ENCODE peak calls at places on chromosomes 4 and X, in seven cellular contexts. X is T-helper 17 cell; L is activated gamma-delta T cell treated with anti-CD3 and anti-CD28 coated beads, Interleukin-2, amount 50 U/mL, for 16 hours; O is hypothalamus; E is spleen; T is CD14-positive monocyte; B is SHP77. H is an unnamed sample.

GRCh38 chr4:57231781-57232180 is 121.6 kb upstream of the IGFBP7 start:
- DNase-seq in B (no peak), E (no peak), T (no peak), X (no peak), O (no peak), L (no peak), H (no peak)

GRCh38 chrX:19593684-19594083 is 78.4 kb upstream of the MAP3K15 start:
- DNase-seq in T (no peak), O (peak), L (peak), E (no peak), B (no peak), X (no peak), H (no peak)

GRCh38 chr4:182875471-182875870 is 41.7 kb downstream of the DCTD start:
- DNase-seq in X (no peak), T (no peak), B (no peak), O (no peak), E (peak), L (no peak), H (no peak)

GRCh38 chrX:44314855-44315254 is 28.6 kb downstream of the EFHC2 start:
- DNase-seq in E (no peak), B (no peak), T (no peak), L (no peak), O (no peak), X (no peak), H (no peak)

GRCh38 chr4:137283737-137284136 is 248.6 kb downstream of the PCDH18 start:
- DNase-seq in X (no peak), B (no peak), O (no peak), E (no peak), T (no peak), L (no peak), H (peak)

GRCh38 chrX:1903380-1903935 is 288.6 kb downstream of the ASMT start:
- DNase-seq in T (no peak), L (no peak), X (no peak), O (no peak), E (no peak), B (peak), H (no peak)

GRCh38 chr4:156774422-156774821 is 197.2 kb downstream of the PDGFC start:
- DNase-seq in L (no peak), B (no peak), O (no peak), X (no peak), E (no peak), T (no peak), H (no peak)

GRCh38 chr4:122259849-122260248 is 107.7 kb downstream of the BLTP1 start:
- DNase-seq in T (no peak), O (no peak), B (no peak), X (no peak), E (no peak), L (no peak), H (no peak)

GRCh38 chr4:113955948-113956347 is 23.5 kb downstream of the ARSJ start:
- DNase-seq in E (no peak), L (no peak), O (no peak), T (no peak), X (no peak), B (no peak), H (no peak)

GRCh38 chrX:145910017-145910416 is 92.4 kb downstream of the SLITRK2 start:
- DNase-seq in B (no peak), T (no peak), O (peak), L (no peak), X (no peak), E (no peak), H (no peak)

GRCh38 chr4:139852612-139853269 is 187.1 kb downstream of the MGST2 start:
- DNase-seq in T (no peak), O (no peak), L (no peak), B (no peak), E (no peak), X (no peak), H (no peak)

GRCh38 chr4:20268028-20268427 is 16.3 kb downstream of the SLIT2 start:
- DNase-seq in B (no peak), E (no peak), X (no peak), L (no peak), T (no peak), O (no peak), H (no peak)

GRCh38 chrX:153450949-153451277 is 5.1 kb upstream of the TREX2 start:
- DNase-seq in L (no peak), X (no peak), O (no peak), T (no peak), E (no peak), B (no peak), H (no peak)

GRCh38 chr4:24863799-24864198 is 49.0 kb downstream of the CCDC149 start:
- DNase-seq in T (no peak), O (no peak), B (no peak), L (no peak), X (no peak), E (no peak), H (no peak)

GRCh38 chr4:374298-375160 is 36.9 kb downstream of the ZNF141 start:
- DNase-seq in T (no peak), B (no peak), O (no peak), X (no peak), E (no peak), L (no peak), H (no peak)

GRCh38 chr4:81604683-81605082 is 133.0 kb upstream of the RASGEF1B start:
- DNase-seq in O (no peak), X (no peak), E (no peak), T (no peak), B (no peak), L (no peak), H (no peak)

GRCh38 chrX:13130776-13131175 is 86.4 kb upstream of the FAM9C start:
- DNase-seq in B (no peak), T (no peak), E (no peak), O (no peak), L (no peak), X (no peak), H (no peak)

GRCh38 chr4:76531597-76531996 is 96.6 kb downstream of the SHROOM3 start:
- DNase-seq in L (no peak), X (no peak), O (no peak), T (no peak), E (no peak), B (no peak), H (no peak)

GRCh38 chr4:10079256-10079655 is 37.3 kb downstream of the WDR1 start:
- DNase-seq in O (no peak), L (no peak), T (peak), B (no peak), E (peak), X (no peak), H (no peak)

GRCh38 chrX:115330498-115331138 is 41.1 kb downstream of the LUZP4 start:
- DNase-seq in E (no peak), O (peak), B (peak), L (no peak), X (no peak), T (no peak), H (peak)

GRCh38 chr4:58042176-58042575 is 932.0 kb upstream of the IGFBP7 start:
- DNase-seq in E (no peak), T (no peak), B (no peak), L (no peak), O (no peak), X (no peak), H (no peak)

GRCh38 chrX:47191331-47191730 is 2.3 kb upstream of the UBA1 start:
- DNase-seq in L (peak), X (peak), O (no peak), E (peak), T (no peak), B (peak), H (peak)

GRCh38 chr4:102620697-102621497 is 119.7 kb downstream of the NFKB1 start:
- DNase-seq in X (no peak), L (no peak), B (peak), E (no peak), T (no peak), O (peak), H (peak)

GRCh38 chr4:1208970-1209704 is 36.8 kb upstream of the SPON2 start:
- DNase-seq in B (no peak), O (no peak), E (peak), L (no peak), T (peak), X (no peak), H (peak)

GRCh38 chr4:6501171-6501570 is 28.8 kb upstream of the PPP2R2C start:
- DNase-seq in E (no peak), B (no peak), O (no peak), L (no peak), X (no peak), T (no peak), H (no peak)

GRCh38 chr4:31175242-31175910 is 455.2 kb downstream of the PCDH7 start:
- DNase-seq in X (no peak), E (no peak), T (no peak), L (no peak), O (no peak), B (no peak), H (no peak)

GRCh38 chrX:14095702-14096101 is 66.0 kb upstream of the GEMIN8 start:
- DNase-seq in O (no peak), T (no peak), B (no peak), L (no peak), E (no peak), X (peak), H (peak)

GRCh38 chr4:106315476-106315967 is 487 bp downstream of the TBCK start:
- DNase-seq in B (no peak), E (no peak), O (no peak), X (peak), T (no peak), L (peak), H (no peak)

GRCh38 chr4:71473541-71474240 is 134.9 kb downstream of the SLC4A4 start:
- DNase-seq in X (no peak), L (no peak), T (no peak), E (no peak), B (no peak), O (no peak), H (no peak)

GRCh38 chr4:182929296-182929695 is 12.1 kb upstream of the DCTD start:
- DNase-seq in X (no peak), L (no peak), B (no peak), E (no peak), O (no peak), T (no peak), H (no peak)

GRCh38 chr4:120557372-120557771 is 365.2 kb downstream of the PRDM5 start:
- DNase-seq in E (no peak), B (no peak), L (no peak), X (no peak), T (no peak), O (no peak), H (no peak)

GRCh38 chrX:23052324-23052723 is 52.6 kb downstream of the DDX53 start:
- DNase-seq in O (no peak), X (no peak), E (no peak), T (no peak), L (no peak), B (no peak), H (no peak)

GRCh38 chr4:41611881-41612871 is 74.2 kb downstream of the LIMCH1 start:
- DNase-seq in E (no peak), L (no peak), T (no peak), O (peak), X (no peak), B (no peak), H (peak)

GRCh38 chrX:74248889-74249288 is 55.1 kb upstream of the ZCCHC13 start:
- DNase-seq in X (no peak), B (no peak), O (no peak), T (no peak), E (no peak), L (no peak), H (no peak)

GRCh38 chrX:130121505-130121800 is 11.2 kb upstream of the ELF4 start:
- DNase-seq in O (no peak), E (no peak), X (no peak), T (no peak), L (no peak), B (no peak), H (no peak)

GRCh38 chr4:5955201-5955821 is 62.4 kb upstream of the CRMP1 start:
- DNase-seq in T (no peak), O (no peak), L (no peak), E (no peak), B (peak), X (no peak), H (no peak)

GRCh38 chr4:77354550-77354949 is 197.5 kb downstream of the CCNG2 start:
- DNase-seq in T (no peak), L (no peak), E (no peak), B (peak), X (no peak), O (no peak), H (no peak)

GRCh38 chrX:11421816-11422528 is 128.8 kb downstream of the AMELX start:
- DNase-seq in L (no peak), X (no peak), E (no peak), T (no peak), O (no peak), B (no peak), H (no peak)